ENCODE peak calls at places on chromosomes 2 and 18, in nine cellular contexts. K is kidney; M is T-helper 2 cell; R is NCI-H2171 treated with DMSO at 0.1 percent for 48 hours; T is GM19239; Q is neural progenitor cell; F is germinal center; W is central memory CD4-positive, alpha-beta T cell; V is CD8-positive, alpha-beta T cell. X is an unnamed sample.

GRCh38 chr2:64934530-64934929 is 54.7 kb upstream of the SLC1A4 start:
- DNase-seq in R (no peak), Q (no peak), M (no peak), W (no peak), V (no peak), K (no peak), T (no peak), F (no peak), X (no peak)

GRCh38 chr18:31302991-31303390 is 15.0 kb upstream of the DSG1 start:
- DNase-seq in R (no peak), T (no peak), F (no peak), K (no peak), W (no peak), V (no peak), Q (no peak), M (no peak), X (no peak)

GRCh38 chr2:181885096-181885495 is 6.4 kb upstream of the ITPRID2 start:
- DNase-seq in R (no peak), W (no peak), T (no peak), K (no peak), M (no peak), F (no peak), V (no peak), Q (no peak), X (no peak)

GRCh38 chr2:1858733-1859132 is 114.4 kb upstream of the PXDN start:
- DNase-seq in W (no peak), T (no peak), V (no peak), Q (no peak), F (no peak), M (no peak), R (no peak), K (no peak), X (no peak)

GRCh38 chr18:49898421-49898820 is 85.1 kb upstream of the ACAA2 start:
- DNase-seq in M (peak; percentile 22), W (peak; percentile 52), V (peak; percentile 35), K (no peak), F (peak; percentile 9), R (no peak), Q (peak; percentile 86), T (peak; percentile 31), X (no peak)

GRCh38 chr2:112876971-112877361 is 34.0 kb upstream of the IL37 start:
- DNase-seq in T (no peak), Q (no peak), W (no peak), R (no peak), M (no peak), K (no peak), F (no peak), V (no peak), X (no peak)

GRCh38 chr2:75920721-75921551 is 210.2 kb upstream of the GCFC2 start:
- DNase-seq in Q (peak; percentile 66), R (no peak), T (no peak), W (no peak), M (no peak), V (no peak), F (no peak), K (no peak), X (no peak)

GRCh38 chr2:98664323-98664722 is 55.9 kb downstream of the UNC50 start:
- DNase-seq in V (peak; percentile 36), T (no peak), M (peak; percentile 16), R (peak; percentile 4), Q (no peak), F (no peak), W (peak; percentile 74), K (no peak), X (no peak)

GRCh38 chr2:70515938-70516337 is 37.7 kb downstream of the TGFA start:
- DNase-seq in F (no peak), R (no peak), T (no peak), V (no peak), M (no peak), K (no peak), Q (no peak), W (no peak), X (no peak)

GRCh38 chr2:69213832-69214231 is 173.2 kb downstream of the GFPT1 start:
- DNase-seq in R (no peak), K (no peak), F (no peak), W (no peak), V (no peak), T (no peak), Q (no peak), M (no peak), X (no peak)

GRCh38 chr18:49645836-49646235 is 84.0 kb downstream of the LIPG start:
- DNase-seq in V (no peak), F (no peak), T (no peak), Q (no peak), K (no peak), R (no peak), W (no peak), M (no peak), X (no peak)

GRCh38 chr2:214830794-214831346 is 21.4 kb upstream of the BARD1 start:
- DNase-seq in V (no peak), F (no peak), T (no peak), Q (peak; percentile 27), R (peak; percentile 27), K (no peak), M (no peak), W (no peak), X (no peak)

GRCh38 chr2:160036736-160037135 is 25.7 kb downstream of the PLA2R1 start:
- DNase-seq in W (no peak), M (no peak), Q (peak; percentile 13), T (no peak), R (no peak), K (no peak), V (no peak), F (no peak), X (no peak)

GRCh38 chr2:231043796-231044195 is 6.5 kb downstream of the C2orf72 start:
- DNase-seq in K (no peak), V (no peak), W (no peak), T (no peak), R (no peak), M (no peak), F (no peak), Q (no peak), X (no peak)

GRCh38 chr2:60549250-60550150 is 4.0 kb downstream of the BCL11A start:
- DNase-seq in V (no peak), R (peak; percentile 63), T (no peak), F (no peak), K (peak; percentile 78), Q (peak; percentile 76), M (no peak), W (no peak), X (no peak)

GRCh38 chr18:43876286-43877082 is 599.2 kb upstream of the SYT4 start:
- DNase-seq in Q (no peak), F (no peak), K (no peak), V (no peak), R (no peak), M (no peak), W (no peak), T (no peak), X (no peak)

GRCh38 chr2:234494361-234495075 is 2.4 kb downstream of the ARL4C start:
- DNase-seq in K (no peak), V (no peak), Q (peak; percentile 84), F (no peak), M (no peak), R (peak; percentile 67), W (peak; percentile 66), T (no peak), X (no peak)

GRCh38 chr2:229141626-229142025 is 129.5 kb downstream of the PID1 start:
- DNase-seq in Q (no peak), V (no peak), K (no peak), M (no peak), W (no peak), T (no peak), R (no peak), F (no peak), X (no peak)

GRCh38 chr2:81077396-81077795 is 772.8 kb upstream of the LRRTM1 start:
- DNase-seq in K (no peak), T (no peak), V (no peak), Q (peak; percentile 16), R (no peak), M (no peak), F (no peak), W (no peak), X (no peak)

GRCh38 chr2:64012115-64012514 is 7.1 kb downstream of the VPS54 start:
- DNase-seq in F (no peak), T (no peak), Q (no peak), K (no peak), R (no peak), W (no peak), M (no peak), V (no peak), X (no peak)

GRCh38 chr2:121536850-121537557 is 6.3 kb downstream of the RNU4ATAC start:
- DNase-seq in M (no peak), R (no peak), K (no peak), F (no peak), Q (no peak), W (no peak), V (no peak), T (no peak), X (no peak)

GRCh38 chr18:9009703-9010488 is 92.6 kb upstream of the NDUFV2 start:
- DNase-seq in T (no peak), K (no peak), M (no peak), F (no peak), W (no peak), V (no peak), R (no peak), Q (no peak), X (no peak)

GRCh38 chr2:121049921-121050585 is 234.9 kb downstream of the TFCP2L1 start:
- DNase-seq in V (no peak), M (no peak), R (no peak), W (no peak), K (no peak), F (no peak), T (no peak), Q (no peak), X (no peak)

GRCh38 chr18:72652990-72653593 is 109.0 kb upstream of the CBLN2 start:
- DNase-seq in W (no peak), T (peak; percentile 5), Q (peak; percentile 67), F (no peak), R (peak; percentile 16), M (no peak), V (no peak), K (no peak), X (no peak)